ENCODE peak calls at places on chromosomes 11 and 22, in ten cellular contexts. V is fibroblast of lung, R is psoas muscle, Y is brain microvascular endothelial cell, L is adrenal gland, H is heart left ventricle, F is dorsolateral prefrontal cortex, D is cardiac muscle cell, N is cardiac fibroblast, E is tibial nerve. S is an unnamed sample.

GRCh38 chr11:125886997-125887372 is 483 bp upstream of the HYLS1 start:
- DNase-seq in R (peak), E (peak), L (peak), Y (peak), D (peak), F (peak), H (peak), V (no peak), N (peak), S (no peak)

GRCh38 chr22:34057726-34058125 is 137.4 kb upstream of the LARGE1 start:
- DNase-seq in L (no peak), Y (no peak), R (no peak), V (no peak), E (no peak), N (no peak), F (no peak), D (no peak), H (no peak), S (no peak)

GRCh38 chr11:64719406-64719805 is 3.6 kb downstream of the NRXN2 start:
- DNase-seq in V (no peak), L (no peak), F (no peak), Y (no peak), D (no peak), H (no peak), E (no peak), R (no peak), N (no peak), S (no peak)

GRCh38 chr22:24683671-24684070 is 80.7 kb downstream of the GGT1 start:
- DNase-seq in H (no peak), L (no peak), Y (peak), R (no peak), N (peak), D (peak), V (peak), F (no peak), E (no peak), S (peak)

GRCh38 chr11:2325719-2326118 is 23.9 kb downstream of the TSPAN32 start:
- DNase-seq in V (peak), E (no peak), F (no peak), H (peak), D (peak), L (peak), R (no peak), N (peak), Y (peak), S (no peak)

GRCh38 chr11:116832350-116833290 is 2.9 kb downstream of the APOC3 start:
- DNase-seq in E (no peak), N (no peak), D (no peak), L (no peak), Y (no peak), H (no peak), F (no peak), R (no peak), V (no peak), S (no peak)

GRCh38 chr22:35656284-35656752 is 8.1 kb downstream of the APOL6 start:
- DNase-seq in E (no peak), N (peak), D (peak), F (no peak), V (no peak), H (no peak), L (no peak), R (no peak), Y (no peak), S (no peak)

GRCh38 chr11:18523079-18523478 is 3.7 kb downstream of the TSG101 start:
- DNase-seq in V (no peak), Y (no peak), D (no peak), E (no peak), F (no peak), H (no peak), R (no peak), L (no peak), N (no peak), S (no peak)

GRCh38 chr11:37788141-37788877 is 1190.3 kb upstream of the RAG2 start:
- DNase-seq in L (no peak), R (no peak), H (no peak), V (peak), E (no peak), Y (peak), N (peak), D (peak), F (no peak), S (no peak)

GRCh38 chr11:67422894-67423293 is 5.4 kb upstream of the RPS6KB2 start:
- DNase-seq in D (no peak), N (no peak), E (no peak), V (no peak), R (no peak), F (no peak), L (no peak), H (no peak), Y (no peak), S (no peak)

GRCh38 chr22:17675584-17675983 is 37.0 kb downstream of the BCL2L13 start:
- DNase-seq in L (no peak), Y (no peak), E (no peak), N (no peak), R (no peak), H (no peak), D (no peak), V (no peak), F (no peak), S (no peak)

GRCh38 chr11:105790841-105791240 is 181.0 kb downstream of the GRIA4 start:
- DNase-seq in E (no peak), H (no peak), Y (no peak), R (no peak), N (no peak), L (no peak), D (no peak), F (no peak), V (no peak), S (no peak)

GRCh38 chr22:40196628-40197027 is 18.9 kb downstream of the TNRC6B start:
- DNase-seq in F (no peak), N (peak), V (peak), R (no peak), D (peak), H (no peak), L (peak), E (no peak), Y (peak), S (no peak)

GRCh38 chr11:6497069-6497839 is at the start of gene DNHD1:
- DNase-seq in R (no peak), N (no peak), D (peak), Y (no peak), L (no peak), F (no peak), V (peak), E (no peak), H (no peak), S (no peak)

GRCh38 chr11:326842-327580 is 6.4 kb upstream of the IFITM3 start:
- DNase-seq in N (peak), Y (peak), E (peak), V (peak), D (peak), H (peak), L (peak), F (peak), R (peak), S (no peak)

GRCh38 chr22:24099661-24100060 is 81.6 kb upstream of the SUSD2 start:
- DNase-seq in N (no peak), Y (no peak), F (no peak), R (no peak), H (no peak), L (no peak), V (no peak), D (no peak), E (no peak), S (no peak)

GRCh38 chr11:123474994-123475393 is 44.9 kb downstream of the GRAMD1B start:
- DNase-seq in F (no peak), H (no peak), E (no peak), R (no peak), D (peak), N (peak), Y (peak), L (no peak), V (no peak), S (peak)

GRCh38 chr22:32801001-32801435 is 487 bp upstream of the TIMP3 start:
- DNase-seq in F (no peak), R (no peak), Y (no peak), E (no peak), D (no peak), V (peak), H (no peak), L (no peak), N (no peak), S (no peak)

GRCh38 chr11:114483929-114484328 is 44.7 kb downstream of the REXO2 start:
- DNase-seq in N (no peak), H (no peak), Y (no peak), D (no peak), F (no peak), E (no peak), R (no peak), L (no peak), V (no peak), S (no peak)

GRCh38 chr11:73784080-73784634 is 3.5 kb upstream of the MRPL48 start:
- DNase-seq in V (peak), R (no peak), F (no peak), D (peak), N (no peak), H (no peak), Y (no peak), L (no peak), E (no peak), S (peak)

GRCh38 chr11:74025467-74026166 is 16.7 kb upstream of the UCP3 start:
- DNase-seq in N (peak), R (no peak), F (no peak), Y (peak), E (no peak), V (peak), H (no peak), D (no peak), L (no peak), S (no peak)

GRCh38 chr11:6202036-6202435 is 3.0 kb downstream of the OR52W1 start:
- DNase-seq in F (no peak), Y (no peak), L (no peak), V (no peak), E (no peak), H (no peak), D (no peak), N (no peak), R (no peak), S (no peak)

GRCh38 chr11:97140885-97141494 is 751.2 kb downstream of the JRKL start:
- DNase-seq in E (no peak), V (peak), F (no peak), H (no peak), R (no peak), L (no peak), D (peak), N (peak), Y (no peak), S (no peak)

GRCh38 chr22:28894320-28894719 is 10.9 kb downstream of the ZNRF3 start:
- DNase-seq in D (no peak), V (no peak), H (peak), N (no peak), R (no peak), F (no peak), L (peak), Y (no peak), E (no peak), S (no peak)

GRCh38 chr22:20034143-20034542 is 13.2 kb downstream of the TANGO2 start:
- DNase-seq in E (no peak), L (no peak), V (no peak), Y (no peak), N (no peak), D (no peak), H (no peak), R (no peak), F (no peak), S (no peak)

GRCh38 chr11:88484873-88485621 is 147.5 kb upstream of the CTSC start:
- DNase-seq in N (peak), Y (peak), V (peak), F (no peak), D (peak), E (no peak), H (no peak), R (no peak), L (peak), S (no peak)

GRCh38 chr22:36659762-36660509 is 43.6 kb downstream of the CACNG2 start:
- DNase-seq in L (peak), N (peak), R (peak), Y (peak), H (peak), V (peak), E (peak), D (peak), F (peak), S (peak)

GRCh38 chr11:65817312-65817814 is 16.4 kb upstream of the SNX32 start:
- DNase-seq in V (peak), F (no peak), N (peak), H (no peak), E (no peak), R (no peak), Y (no peak), D (peak), L (no peak), S (no peak)

GRCh38 chr11:12841946-12842630 is 167.0 kb upstream of the RASSF10 start:
- DNase-seq in E (no peak), H (no peak), D (peak), F (no peak), L (peak), Y (peak), R (no peak), N (peak), V (peak), S (peak)

GRCh38 chr11:127806486-127806885 is 780.9 kb downstream of the ETS1 start:
- DNase-seq in E (no peak), Y (no peak), D (no peak), N (no peak), V (no peak), L (no peak), H (no peak), R (no peak), F (no peak), S (no peak)

GRCh38 chr22:26585104-26585790 is 4.7 kb downstream of the TPST2 start:
- DNase-seq in E (no peak), L (peak), H (peak), V (peak), R (peak), Y (peak), N (peak), D (peak), F (peak), S (peak)

GRCh38 chr11:37511425-37511933 is 913.4 kb upstream of the RAG2 start:
- DNase-seq in E (no peak), F (no peak), N (peak), Y (no peak), H (no peak), D (peak), R (no peak), L (no peak), V (peak), S (no peak)

GRCh38 chr22:37218399-37218770 is 6.1 kb upstream of the SSTR3 start:
- DNase-seq in H (no peak), Y (no peak), R (no peak), L (no peak), V (no peak), E (no peak), F (no peak), D (no peak), N (no peak), S (no peak)

GRCh38 chr11:96143016-96143670 is 199.9 kb downstream of the MAML2 start:
- DNase-seq in D (peak), H (no peak), L (no peak), F (no peak), V (peak), Y (no peak), N (peak), R (no peak), E (no peak), S (no peak)

GRCh38 chr11:60345489-60345888 is 18.4 kb downstream of the MS4A6E start:
- DNase-seq in D (peak), L (peak), E (no peak), N (no peak), V (no peak), Y (peak), R (no peak), F (no peak), H (no peak), S (no peak)

GRCh38 chr22:29799217-29799680 is 32.1 kb downstream of the UQCR10 start:
- DNase-seq in L (peak), Y (peak), D (peak), R (peak), E (peak), H (peak), N (peak), V (peak), F (peak), S (peak)

GRCh38 chr11:86047275-86047991 is 21.5 kb downstream of the PICALM start:
- DNase-seq in R (no peak), E (no peak), N (peak), F (no peak), D (peak), L (no peak), V (peak), Y (no peak), H (no peak), S (peak)

GRCh38 chr11:4048340-4048739 is 46.3 kb upstream of the RRM1 start:
- DNase-seq in E (no peak), Y (no peak), D (no peak), V (peak), H (no peak), F (no peak), R (no peak), L (no peak), N (no peak), S (no peak)

GRCh38 chr11:118145285-118146227 is 7.1 kb downstream of the SCN4B start:
- DNase-seq in E (peak), R (peak), N (peak), H (peak), F (peak), D (peak), Y (peak), L (peak), V (peak), S (no peak)
- H3K4me3 ChIP-seq in E (peak), R (peak), N (peak), H (peak), F (peak), D (peak), Y (peak), L (peak), V (peak), S (peak)

DNA sequence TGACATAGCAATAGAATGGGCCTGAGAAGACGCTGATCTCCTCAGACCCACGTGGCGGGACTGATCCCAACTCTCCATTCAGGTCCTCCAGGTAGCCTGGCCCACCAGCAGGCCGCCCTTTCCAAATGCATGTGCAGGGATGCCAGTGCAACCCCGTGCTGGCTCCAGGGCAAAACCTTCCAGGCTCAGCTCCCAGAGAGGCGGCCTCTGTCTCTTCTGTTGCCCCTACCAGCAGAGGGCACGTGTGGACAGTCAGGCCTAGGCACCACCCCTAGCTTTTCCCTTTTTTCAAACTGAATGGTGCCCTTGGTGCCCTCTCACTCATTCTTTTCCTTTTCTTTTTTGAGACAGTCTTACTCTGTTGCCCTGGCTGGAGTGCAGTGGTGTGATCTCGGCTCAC is 121.7 kb downstream of the OSBP2 start:
- DNase-seq in L (no peak), N (no peak), R (no peak), Y (no peak), H (no peak), F (no peak), D (no peak), E (no peak), V (no peak), S (no peak)
- TF ChIP-seq CTCF in L (no peak), N (no peak), R (peak), Y (peak), H (no peak), F (no peak), D (no peak), E (no peak), V (no peak), S (no peak)

GRCh38 chr22:22896601-22897000 is 9.0 kb downstream of the IGLL5 start:
- DNase-seq in R (no peak), L (no peak), F (no peak), H (no peak), Y (no peak), V (no peak), N (no peak), E (no peak), D (no peak), S (no peak)
- H3K4me3 ChIP-seq in R (no peak), L (no peak), F (no peak), H (no peak), Y (no peak), V (no peak), N (no peak), E (no peak), D (no peak), S (no peak)

GRCh38 chr11:9123595-9124304 is 32.4 kb upstream of the SCUBE2 start:
- DNase-seq in V (no peak), N (no peak), L (no peak), D (no peak), H (no peak), F (no peak), E (no peak), Y (no peak), R (no peak), S (no peak)

GRCh38 chr11:9118277-9118676 is 26.9 kb upstream of the SCUBE2 start:
- DNase-seq in D (no peak), F (no peak), H (no peak), N (no peak), R (no peak), L (no peak), Y (no peak), V (no peak), E (no peak), S (no peak)

GRCh38 chr11:9121397-9121796 is 30.0 kb upstream of the SCUBE2 start:
- DNase-seq in H (no peak), R (no peak), Y (no peak), F (no peak), E (no peak), N (no peak), D (no peak), V (no peak), L (no peak), S (no peak)

GRCh38 chr11:9125185-9125886 is 33.9 kb upstream of the SCUBE2 start:
- DNase-seq in Y (no peak), E (no peak), R (no peak), N (no peak), L (no peak), F (no peak), H (no peak), D (no peak), V (no peak), S (no peak)

GRCh38 chr11:9120659-9121350 is 29.4 kb upstream of the SCUBE2 start:
- DNase-seq in D (peak), Y (no peak), V (no peak), E (no peak), R (no peak), N (no peak), L (no peak), F (no peak), H (no peak), S (no peak)
- TF ChIP-seq CTCF in D (peak), Y (peak), V (peak), E (no peak), R (no peak), N (peak), L (peak), F (no peak), H (no peak), S (peak)